ENCODE peak calls at places on chromosomes 1 and 21, in seven cellular contexts. W is GM06990, P is cardiac muscle cell, S is body of pancreas, V is uterus, Y is H7, N is esophagus squamous epithelium. T is an unnamed sample.

GRCh38 chr21:26747216-26747615 is 98.0 kb downstream of the ADAMTS1 start:
- DNase-seq in W (no peak), P (no peak), S (no peak), V (no peak), Y (no peak), N (no peak), T (no peak)

GRCh38 chr1:222370911-222371717 is 176.8 kb downstream of the HHIPL2 start:
- DNase-seq in W (no peak), P (peak; percentile 52), S (no peak), V (no peak), Y (no peak), N (no peak), T (no peak)

GRCh38 chr1:70353641-70354331 is 736 bp downstream of the ANKRD13C start:
- DNase-seq in W (no peak), P (peak; percentile 68), S (peak; percentile 7), V (no peak), Y (no peak), N (no peak), T (no peak)

GRCh38 chr1:160083968-160084770 is 2.8 kb downstream of the KCNJ9 start:
- DNase-seq in W (peak; percentile 73), P (peak; percentile 34), S (peak; percentile 93), V (peak; percentile 55), Y (peak; percentile 96), N (no peak), T (peak; percentile 82)

GRCh38 chr21:41705546-41706262 is 61.1 kb downstream of the RIPK4 start:
- DNase-seq in W (no peak), P (no peak), S (no peak), V (no peak), Y (no peak), N (no peak), T (no peak)

GRCh38 chr1:47578026-47578861 is 140.4 kb downstream of the FOXD2 start:
- DNase-seq in W (no peak), P (no peak), S (no peak), V (peak; percentile 22), Y (peak; percentile 60), N (no peak), T (peak; percentile 77)

GRCh38 chr1:235326719-235327558 is 1.0 kb downstream of the ARID4B start:
- DNase-seq in W (peak; percentile 74), P (peak; percentile 31), S (peak; percentile 39), V (peak; percentile 21), Y (peak; percentile 67), N (no peak), T (peak; percentile 72)

GRCh38 chr21:46372014-46372485 is 48.1 kb downstream of the PCNT start:
- DNase-seq in W (no peak), P (no peak), S (no peak), V (no peak), Y (no peak), N (no peak), T (no peak)

GRCh38 chr1:220893701-220894024 is 14.4 kb downstream of the HLX start:
- DNase-seq in W (no peak), P (no peak), S (no peak), V (no peak), Y (no peak), N (no peak), T (no peak)

GRCh38 chr1:220896088-220896487 is 16.8 kb downstream of the HLX start:
- DNase-seq in W (no peak), P (no peak), S (no peak), V (no peak), Y (peak; percentile 52), N (no peak), T (no peak)

GRCh38 chr1:220895412-220895946 is 16.2 kb downstream of the HLX start:
- DNase-seq in W (no peak), P (no peak), S (no peak), V (no peak), Y (peak; percentile 66), N (no peak), T (no peak)

GRCh38 chr1:220894025-220894923 is 15.0 kb downstream of the HLX start:
- DNase-seq in W (no peak), P (no peak), S (no peak), V (no peak), Y (peak; percentile 80), N (no peak), T (peak; percentile 75)

DNA sequence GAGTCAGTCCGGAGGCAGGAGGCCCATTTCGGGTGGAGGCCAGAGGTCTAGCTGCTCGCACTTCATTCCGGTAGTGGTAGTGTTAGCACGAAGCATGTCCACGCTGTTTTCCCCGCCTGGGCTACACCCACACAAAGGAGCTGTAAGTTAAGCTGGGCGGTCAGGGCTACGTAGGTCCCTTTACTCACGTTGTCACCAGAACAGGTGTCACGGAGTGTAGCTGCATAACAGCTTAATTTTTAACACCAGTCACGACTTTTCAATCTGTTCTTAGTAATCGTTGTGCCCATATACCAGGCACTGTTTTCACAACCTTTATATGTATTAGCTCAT is 15.6 kb downstream of the HLX start:
- DNase-seq in W (no peak), P (no peak), S (no peak), V (no peak), Y (no peak), N (no peak), T (no peak)
- H3K27me3 ChIP-seq in W (no peaks in the 10 kb centered on the region), P (peaks cover 100% of the 10 kb centered on the region), S (no peaks in the 10 kb centered on the region), V (peaks cover 58% of the 10 kb centered on the region), Y (peaks cover 74% of the 10 kb centered on the region), N (peaks cover 10% of the 10 kb centered on the region), T (no peaks in the 10 kb centered on the region)

GRCh38 chr1:30787266-30787665 is 29.7 kb upstream of the LAPTM5 start:
- DNase-seq in W (no peak), P (no peak), S (no peak), V (no peak), Y (no peak), N (no peak), T (no peak)

GRCh38 chr1:30789388-30790255 is 32.0 kb upstream of the LAPTM5 start:
- DNase-seq in W (no peak), P (no peak), S (no peak), V (no peak), Y (no peak), N (no peak), T (no peak)

GRCh38 chr1:30786264-30786991 is 28.9 kb upstream of the LAPTM5 start:
- DNase-seq in W (no peak), P (no peak), S (no peak), V (no peak), Y (peak; percentile 72), N (no peak), T (no peak)

GRCh38 chr1:30788580-30789387 is 31.2 kb upstream of the LAPTM5 start:
- DNase-seq in W (no peak), P (no peak), S (no peak), V (no peak), Y (no peak), N (no peak), T (no peak)

DNA sequence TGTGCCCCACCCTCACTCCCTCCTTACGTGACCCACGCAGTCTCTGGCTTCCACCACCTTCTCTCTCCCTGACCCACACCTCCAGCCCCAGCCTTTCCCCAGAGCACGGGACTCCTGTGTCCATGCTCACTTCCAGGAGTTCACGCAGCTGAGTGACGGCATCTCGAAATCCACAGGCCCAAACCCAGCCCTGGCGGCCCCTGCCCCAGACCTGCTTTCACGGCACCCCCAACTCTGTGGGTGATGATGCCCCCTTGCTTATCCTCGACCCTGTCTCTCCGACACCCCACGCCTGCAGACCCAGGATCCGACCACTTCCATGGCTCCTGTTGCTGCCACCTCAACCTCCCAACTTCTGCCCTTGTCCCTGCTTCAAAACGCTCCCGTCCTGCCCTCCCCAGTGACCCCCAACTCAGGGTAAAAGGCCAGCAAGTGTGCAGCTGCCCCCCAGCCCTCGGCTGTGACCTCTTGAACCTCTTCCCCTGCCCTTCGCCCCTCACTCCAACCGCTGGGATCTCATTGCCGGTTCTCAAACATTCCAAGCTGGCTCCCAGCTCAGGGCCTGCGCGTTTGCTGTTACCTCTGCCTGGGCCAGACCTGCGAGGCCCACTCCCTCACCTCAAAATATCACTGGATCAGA is 30.4 kb upstream of the LAPTM5 start:
- DNase-seq in W (no peak), P (no peak), S (no peak), V (no peak), Y (peak; percentile 34), N (no peak), T (no peak)
- H3K27me3 ChIP-seq in W (peaks cover 3% of the 10 kb centered on the region), P (no peaks in the 10 kb centered on the region), S (no peaks in the 10 kb centered on the region), V (no peaks in the 10 kb centered on the region), Y (peaks cover 3% of the 10 kb centered on the region), N (no peaks in the 10 kb centered on the region), T (no peaks in the 10 kb centered on the region)

DNA sequence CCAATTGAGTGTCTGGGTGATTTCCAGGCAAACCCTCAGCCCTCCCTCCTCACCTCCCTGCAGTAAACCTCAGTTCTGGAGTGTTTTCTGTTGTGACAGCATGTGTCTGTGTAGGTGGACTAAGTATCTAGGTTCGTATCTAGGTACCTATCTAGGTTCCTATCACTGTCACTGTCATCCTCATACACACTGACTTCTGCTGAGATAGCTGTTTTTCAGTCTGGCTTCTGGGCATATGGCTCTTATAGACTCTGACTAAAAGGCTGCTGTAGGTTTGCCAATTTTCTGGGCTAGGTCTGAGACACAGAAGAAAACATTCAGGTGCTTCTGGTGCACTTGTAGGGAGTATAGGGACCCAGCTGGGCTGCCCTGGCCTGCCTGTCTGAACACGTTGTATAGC is 8.1 kb upstream of the TRIM67 start:
- DNase-seq in W (no peak), P (no peak), S (no peak), V (no peak), Y (no peak), N (no peak), T (no peak)
- H3K27me3 ChIP-seq in W (no peaks in the 10 kb centered on the region), P (peaks cover 50% of the 10 kb centered on the region), S (no peaks in the 10 kb centered on the region), V (no peaks in the 10 kb centered on the region), Y (no peaks in the 10 kb centered on the region), N (no peaks in the 10 kb centered on the region), T (peaks cover 8% of the 10 kb centered on the region)

DNA sequence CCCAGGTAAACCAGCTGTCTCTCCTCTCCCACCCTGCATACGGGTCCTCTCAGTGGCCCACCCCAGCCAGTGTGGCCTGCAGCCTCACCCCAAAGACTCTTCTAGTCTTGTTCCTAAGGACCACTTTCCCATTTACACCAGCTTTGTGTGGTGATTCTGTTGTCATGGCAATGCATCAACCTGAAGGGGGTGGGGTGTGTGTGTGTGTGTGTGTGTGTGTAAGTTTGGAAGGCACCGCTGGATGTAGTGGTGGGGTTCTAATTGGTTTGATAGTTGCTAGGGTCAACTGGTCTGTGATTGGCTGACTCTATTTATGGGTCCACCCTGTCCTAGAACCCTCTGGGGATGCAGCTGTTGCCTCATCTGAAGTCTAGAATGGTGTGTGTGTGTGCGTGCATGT is 4.7 kb upstream of the CDK18 start:
- DNase-seq in W (no peak), P (no peak), S (no peak), V (no peak), Y (no peak), N (no peak), T (no peak)
- H3K27me3 ChIP-seq in W (peaks cover 3% of the 10 kb centered on the region), P (no peaks in the 10 kb centered on the region), S (no peaks in the 10 kb centered on the region), V (no peaks in the 10 kb centered on the region), Y (no peaks in the 10 kb centered on the region), N (no peaks in the 10 kb centered on the region), T (no peaks in the 10 kb centered on the region)

GRCh38 chr1:18644013-18644399 is 13.4 kb downstream of the PAX7 start:
- DNase-seq in W (no peak), P (no peak), S (no peak), V (no peak), Y (peak; percentile 45), N (no peak), T (no peak)
- H3K27me3 ChIP-seq in W (peaks cover 3% of the 10 kb centered on the region), P (peaks cover 100% of the 10 kb centered on the region), S (peaks cover 6% of the 10 kb centered on the region), V (peaks cover 89% of the 10 kb centered on the region), Y (peaks cover 95% of the 10 kb centered on the region), N (peaks cover 46% of the 10 kb centered on the region), T (peaks cover 86% of the 10 kb centered on the region)